ENCODE peak calls at places on chromosomes 7 and 10, in ten cellular contexts. I is memory B cell; M is A172; X is C1 segment of cervical spinal cord; C is stimulated activated CD4-positive, alpha-beta T cell treated with anti-CD3 and anti-CD28 coated beads, Interleukin-1b, Interleukin-23, amount 100 ng/mL, for 4 hours; Q is stimulated activated CD8-positive, alpha-beta memory T cell treated with anti-CD3 and anti-CD28 coated beads, Interleukin-15, amount 100 ng/mL, for 4 hours; K is AG04450; V is T-helper 1 cell; P is non-pigmented ciliary epithelial cell; O is HFFc6. U is an unnamed sample.

GRCh38 chr10:125203186-125203800 is 42.9 kb upstream of the CTBP2 start:
- DNase-seq in M (no peak), C (no peak), P (no peak), Q (no peak), O (no peak), X (no peak), I (no peak), V (no peak), K (no peak), U (no peak)

GRCh38 chr7:142784096-142784495 is 13.3 kb downstream of the PRSS2 start:
- DNase-seq in P (no peak), X (no peak), I (no peak), V (no peak), K (no peak), Q (no peak), C (no peak), O (no peak), M (no peak), U (no peak)

GRCh38 chr7:1049801-1050200 is 5.5 kb downstream of the GPR146 start:
- DNase-seq in C (no peak), I (no peak), Q (no peak), X (no peak), M (no peak), V (no peak), P (no peak), K (no peak), O (no peak), U (no peak)

GRCh38 chr10:131658476-131659110 is 242.2 kb upstream of the PPP2R2D start:
- DNase-seq in P (no peak), V (no peak), I (no peak), O (no peak), C (no peak), X (no peak), M (no peak), Q (no peak), K (no peak), U (no peak)

GRCh38 chr10:63409465-63410027 is 56.2 kb downstream of the JMJD1C start:
- DNase-seq in X (no peak), Q (no peak), I (no peak), V (no peak), O (peak), M (no peak), P (no peak), C (no peak), K (no peak), U (peak)

GRCh38 chr10:1403508-1404230 is 333.7 kb downstream of the ADARB2 start:
- DNase-seq in P (no peak), X (no peak), K (no peak), V (no peak), O (no peak), I (peak), C (no peak), Q (no peak), M (no peak), U (no peak)

GRCh38 chr10:5404188-5405041 is at the start of gene TUBAL3:
- DNase-seq in C (no peak), P (no peak), Q (no peak), M (peak), X (no peak), K (no peak), I (no peak), V (no peak), O (no peak), U (no peak)

GRCh38 chr10:70125918-70126590 is 6.6 kb downstream of the AIFM2 start:
- DNase-seq in C (no peak), O (no peak), Q (no peak), P (no peak), V (no peak), I (no peak), K (no peak), X (no peak), M (no peak), U (no peak)

GRCh38 chr7:30027065-30027456 is 559 bp upstream of the FKBP14 start:
- DNase-seq in I (no peak), Q (no peak), X (no peak), O (peak), P (no peak), K (no peak), C (no peak), V (peak), M (no peak), U (no peak)

GRCh38 chr10:34985146-34985545 is 105.0 kb downstream of the CUL2 start:
- DNase-seq in Q (no peak), V (no peak), I (no peak), K (no peak), P (no peak), C (no peak), X (no peak), M (no peak), O (no peak), U (no peak)

GRCh38 chr7:106752345-106752744 is 91.4 kb upstream of the CCDC71L start:
- DNase-seq in I (no peak), C (no peak), M (no peak), O (no peak), P (no peak), K (no peak), V (no peak), Q (no peak), X (no peak), U (no peak)

GRCh38 chr7:50333266-50333665 is 28.8 kb downstream of the IKZF1 start:
- DNase-seq in M (no peak), X (no peak), V (peak), I (no peak), C (no peak), K (no peak), O (no peak), P (no peak), Q (no peak), U (no peak)

GRCh38 chr10:62637249-62638061 is 167.1 kb upstream of the ADO start:
- DNase-seq in C (peak), K (no peak), M (peak), O (peak), I (peak), Q (peak), P (no peak), V (peak), X (no peak), U (peak)

GRCh38 chr10:16967000-16967865 is 150.0 kb upstream of the RSU1 start:
- DNase-seq in V (no peak), C (no peak), I (no peak), X (no peak), O (peak), K (peak), M (no peak), P (no peak), Q (no peak), U (peak)

U was measured in fibroblast of lung.